ENCODE peak calls at places on chromosomes 7 and 10, in nine cellular contexts. One of them, this sample, is unnamed.

GRCh38 chr7:157466473-157467261 is 129.9 kb downstream of the DNAJB6 start:
- DNase-seq in astrocyte of the hippocampus: no peak
- DNase-seq in RPMI7951: no peak
- DNase-seq in cardiac septum: peak
- DNase-seq in fibroblast of gingiva: no peak
- DNase-seq in T-helper 2 cell: no peak
- DNase-seq in activated T-cell treated with anti-CD3 and anti-CD28 coated beads, Interleukin-2, amount 50 U/mL, for 24 hours: no peak
- DNase-seq in stimulated activated CD4-positive, alpha-beta T cell treated with anti-CD3 and anti-CD28 coated beads, Interleukin-1b, Interleukin-23, amount 100 ng/mL, for 1 hour: no peak
- DNase-seq in stimulated activated CD8-positive, alpha-beta memory T cell treated with anti-CD3 and anti-CD28 coated beads, Interleukin-4, amount 100 ng/mL, for 4 hours: no peak
- DNase-seq in this sample: no peak

GRCh38 chr10:15370741-15371701 is at the start of gene FAM171A1:
- DNase-seq in T-helper 2 cell: peak
- DNase-seq in astrocyte of the hippocampus: peak
- DNase-seq in activated T-cell treated with anti-CD3 and anti-CD28 coated beads, Interleukin-2, amount 50 U/mL, for 24 hours: peak
- DNase-seq in stimulated activated CD4-positive, alpha-beta T cell treated with anti-CD3 and anti-CD28 coated beads, Interleukin-1b, Interleukin-23, amount 100 ng/mL, for 1 hour: peak
- DNase-seq in cardiac septum: no peak
- DNase-seq in fibroblast of gingiva: peak
- DNase-seq in RPMI7951: peak
- DNase-seq in stimulated activated CD8-positive, alpha-beta memory T cell treated with anti-CD3 and anti-CD28 coated beads, Interleukin-4, amount 100 ng/mL, for 4 hours: no peak
- DNase-seq in this sample: peak

GRCh38 chr7:100369105-100369504 is 4.2 kb upstream of the PILRA start:
- DNase-seq in cardiac septum: peak
- DNase-seq in astrocyte of the hippocampus: no peak
- DNase-seq in RPMI7951: no peak
- DNase-seq in activated T-cell treated with anti-CD3 and anti-CD28 coated beads, Interleukin-2, amount 50 U/mL, for 24 hours: no peak
- DNase-seq in stimulated activated CD4-positive, alpha-beta T cell treated with anti-CD3 and anti-CD28 coated beads, Interleukin-1b, Interleukin-23, amount 100 ng/mL, for 1 hour: no peak
- DNase-seq in T-helper 2 cell: no peak
- DNase-seq in stimulated activated CD8-positive, alpha-beta memory T cell treated with anti-CD3 and anti-CD28 coated beads, Interleukin-4, amount 100 ng/mL, for 4 hours: no peak
- DNase-seq in fibroblast of gingiva: no peak
- DNase-seq in this sample: peak

GRCh38 chr10:82826132-82826531 is 951.1 kb downstream of the NRG3 start:
- DNase-seq in fibroblast of gingiva: peak
- DNase-seq in stimulated activated CD8-positive, alpha-beta memory T cell treated with anti-CD3 and anti-CD28 coated beads, Interleukin-4, amount 100 ng/mL, for 4 hours: no peak
- DNase-seq in activated T-cell treated with anti-CD3 and anti-CD28 coated beads, Interleukin-2, amount 50 U/mL, for 24 hours: no peak
- DNase-seq in RPMI7951: peak
- DNase-seq in T-helper 2 cell: no peak
- DNase-seq in cardiac septum: no peak
- DNase-seq in astrocyte of the hippocampus: no peak
- DNase-seq in stimulated activated CD4-positive, alpha-beta T cell treated with anti-CD3 and anti-CD28 coated beads, Interleukin-1b, Interleukin-23, amount 100 ng/mL, for 1 hour: no peak
- DNase-seq in this sample: no peak

GRCh38 chr10:125662616-125663015 is 20.3 kb downstream of the TEX36 start:
- DNase-seq in stimulated activated CD8-positive, alpha-beta memory T cell treated with anti-CD3 and anti-CD28 coated beads, Interleukin-4, amount 100 ng/mL, for 4 hours: no peak
- DNase-seq in fibroblast of gingiva: no peak
- DNase-seq in activated T-cell treated with anti-CD3 and anti-CD28 coated beads, Interleukin-2, amount 50 U/mL, for 24 hours: no peak
- DNase-seq in T-helper 2 cell: no peak
- DNase-seq in cardiac septum: no peak
- DNase-seq in RPMI7951: no peak
- DNase-seq in stimulated activated CD4-positive, alpha-beta T cell treated with anti-CD3 and anti-CD28 coated beads, Interleukin-1b, Interleukin-23, amount 100 ng/mL, for 1 hour: no peak
- DNase-seq in astrocyte of the hippocampus: no peak
- DNase-seq in this sample: no peak

GRCh38 chr7:31882187-31882586 is 188.0 kb downstream of the PDE1C start:
- DNase-seq in stimulated activated CD8-positive, alpha-beta memory T cell treated with anti-CD3 and anti-CD28 coated beads, Interleukin-4, amount 100 ng/mL, for 4 hours: no peak
- DNase-seq in cardiac septum: peak
- DNase-seq in stimulated activated CD4-positive, alpha-beta T cell treated with anti-CD3 and anti-CD28 coated beads, Interleukin-1b, Interleukin-23, amount 100 ng/mL, for 1 hour: no peak
- DNase-seq in activated T-cell treated with anti-CD3 and anti-CD28 coated beads, Interleukin-2, amount 50 U/mL, for 24 hours: no peak
- DNase-seq in T-helper 2 cell: no peak
- DNase-seq in RPMI7951: peak
- DNase-seq in fibroblast of gingiva: no peak
- DNase-seq in astrocyte of the hippocampus: peak
- DNase-seq in this sample: no peak

GRCh38 chr7:6637544-6638229 is 569 bp downstream of the ZNF316 start:
- DNase-seq in activated T-cell treated with anti-CD3 and anti-CD28 coated beads, Interleukin-2, amount 50 U/mL, for 24 hours: peak
- DNase-seq in astrocyte of the hippocampus: peak
- DNase-seq in cardiac septum: no peak
- DNase-seq in T-helper 2 cell: peak
- DNase-seq in stimulated activated CD8-positive, alpha-beta memory T cell treated with anti-CD3 and anti-CD28 coated beads, Interleukin-4, amount 100 ng/mL, for 4 hours: no peak
- DNase-seq in RPMI7951: peak
- DNase-seq in fibroblast of gingiva: no peak
- DNase-seq in stimulated activated CD4-positive, alpha-beta T cell treated with anti-CD3 and anti-CD28 coated beads, Interleukin-1b, Interleukin-23, amount 100 ng/mL, for 1 hour: no peak
- DNase-seq in this sample: peak

GRCh38 chr7:117800841-117801240 is 72.4 kb downstream of the CTTNBP2 start:
- DNase-seq in cardiac septum: no peak
- DNase-seq in fibroblast of gingiva: no peak
- DNase-seq in astrocyte of the hippocampus: no peak
- DNase-seq in RPMI7951: no peak
- DNase-seq in activated T-cell treated with anti-CD3 and anti-CD28 coated beads, Interleukin-2, amount 50 U/mL, for 24 hours: no peak
- DNase-seq in stimulated activated CD8-positive, alpha-beta memory T cell treated with anti-CD3 and anti-CD28 coated beads, Interleukin-4, amount 100 ng/mL, for 4 hours: no peak
- DNase-seq in T-helper 2 cell: no peak
- DNase-seq in stimulated activated CD4-positive, alpha-beta T cell treated with anti-CD3 and anti-CD28 coated beads, Interleukin-1b, Interleukin-23, amount 100 ng/mL, for 1 hour: no peak
- DNase-seq in this sample: no peak

GRCh38 chr10:68826764-68827591 is at the start of gene STOX1:
- DNase-seq in cardiac septum: no peak
- DNase-seq in T-helper 2 cell: peak
- DNase-seq in astrocyte of the hippocampus: peak
- DNase-seq in fibroblast of gingiva: peak
- DNase-seq in stimulated activated CD8-positive, alpha-beta memory T cell treated with anti-CD3 and anti-CD28 coated beads, Interleukin-4, amount 100 ng/mL, for 4 hours: peak
- DNase-seq in stimulated activated CD4-positive, alpha-beta T cell treated with anti-CD3 and anti-CD28 coated beads, Interleukin-1b, Interleukin-23, amount 100 ng/mL, for 1 hour: no peak
- DNase-seq in activated T-cell treated with anti-CD3 and anti-CD28 coated beads, Interleukin-2, amount 50 U/mL, for 24 hours: peak
- DNase-seq in RPMI7951: peak
- DNase-seq in this sample: peak

GRCh38 chr10:72800000-72800740 is 93.4 kb upstream of the OIT3 start:
- DNase-seq in stimulated activated CD8-positive, alpha-beta memory T cell treated with anti-CD3 and anti-CD28 coated beads, Interleukin-4, amount 100 ng/mL, for 4 hours: no peak
- DNase-seq in astrocyte of the hippocampus: no peak
- DNase-seq in activated T-cell treated with anti-CD3 and anti-CD28 coated beads, Interleukin-2, amount 50 U/mL, for 24 hours: no peak
- DNase-seq in T-helper 2 cell: no peak
- DNase-seq in cardiac septum: no peak
- DNase-seq in stimulated activated CD4-positive, alpha-beta T cell treated with anti-CD3 and anti-CD28 coated beads, Interleukin-1b, Interleukin-23, amount 100 ng/mL, for 1 hour: no peak
- DNase-seq in fibroblast of gingiva: peak
- DNase-seq in RPMI7951: no peak
- DNase-seq in this sample: no peak

GRCh38 chr7:10739401-10739800 is 234.3 kb upstream of the PHF14 start:
- DNase-seq in astrocyte of the hippocampus: peak
- DNase-seq in stimulated activated CD8-positive, alpha-beta memory T cell treated with anti-CD3 and anti-CD28 coated beads, Interleukin-4, amount 100 ng/mL, for 4 hours: no peak
- DNase-seq in T-helper 2 cell: no peak
- DNase-seq in activated T-cell treated with anti-CD3 and anti-CD28 coated beads, Interleukin-2, amount 50 U/mL, for 24 hours: no peak
- DNase-seq in cardiac septum: no peak
- DNase-seq in stimulated activated CD4-positive, alpha-beta T cell treated with anti-CD3 and anti-CD28 coated beads, Interleukin-1b, Interleukin-23, amount 100 ng/mL, for 1 hour: no peak
- DNase-seq in fibroblast of gingiva: no peak
- DNase-seq in RPMI7951: no peak
- DNase-seq in this sample: no peak

GRCh38 chr7:3463696-3464095 is 162.6 kb downstream of the SDK1 start:
- DNase-seq in activated T-cell treated with anti-CD3 and anti-CD28 coated beads, Interleukin-2, amount 50 U/mL, for 24 hours: no peak
- DNase-seq in stimulated activated CD8-positive, alpha-beta memory T cell treated with anti-CD3 and anti-CD28 coated beads, Interleukin-4, amount 100 ng/mL, for 4 hours: no peak
- DNase-seq in T-helper 2 cell: no peak
- DNase-seq in RPMI7951: no peak
- DNase-seq in fibroblast of gingiva: no peak
- DNase-seq in astrocyte of the hippocampus: no peak
- DNase-seq in stimulated activated CD4-positive, alpha-beta T cell treated with anti-CD3 and anti-CD28 coated beads, Interleukin-1b, Interleukin-23, amount 100 ng/mL, for 1 hour: no peak
- DNase-seq in cardiac septum: no peak
- DNase-seq in this sample: no peak

This sample was measured in activated naive CD8-positive, alpha-beta T cell treated with anti-CD3 and anti-CD28 coated beads, Interleukin-2, amount 10 ng/mL, durations not matched to agents 7 days and 5 days.